ENCODE peak calls at places on chromosomes 1 and 21, in six cellular contexts. D, J, Y, L, Q and H are unnamed samples.

GRCh38 chr21:43818685-43819084 is 29.3 kb downstream of the RRP1 start:
- DNase-seq in D (no peak), J (no peak), Y (no peak), L (no peak), Q (no peak), H (no peak)

GRCh38 chr1:228471762-228472398 is 15.3 kb upstream of the RNF187 start:
- DNase-seq in D (no peak), J (peak; percentile 45), Y (peak; percentile 53), L (no peak), Q (no peak), H (no peak)

GRCh38 chr21:36783612-36784383 is 84.9 kb downstream of the SIM2 start:
- DNase-seq in D (no peak), J (peak; percentile 12), Y (no peak), L (no peak), Q (no peak), H (no peak)

GRCh38 chr1:17635811-17636210 is 96.3 kb downstream of the ARHGEF10L start:
- DNase-seq in D (no peak), J (no peak), Y (no peak), L (no peak), Q (no peak), H (no peak)

GRCh38 chr1:43349594-43350306 is 9.0 kb upstream of the CDC20 start:
- DNase-seq in D (no peak), J (no peak), Y (no peak), L (no peak), Q (no peak), H (no peak)

GRCh38 chr1:29227511-29227910 is 3.2 kb downstream of the MECR start:
- DNase-seq in D (no peak), J (no peak), Y (no peak), L (no peak), Q (no peak), H (no peak)

GRCh38 chr21:22083899-22084298 is 1085.7 kb downstream of the NCAM2 start:
- DNase-seq in D (no peak), J (no peak), Y (no peak), L (no peak), Q (no peak), H (no peak)

GRCh38 chr1:27889506-27889905 is 17.2 kb downstream of the THEMIS2 start:
- DNase-seq in D (no peak), J (no peak), Y (no peak), L (no peak), Q (no peak), H (no peak)

GRCh38 chr1:15261155-15262002 is 14.4 kb downstream of the FHAD1 start:
- DNase-seq in D (no peak), J (peak; percentile 68), Y (no peak), L (no peak), Q (no peak), H (no peak)

GRCh38 chr1:228964178-228964819 is 229.0 kb downstream of the RHOU start:
- DNase-seq in D (no peak), J (peak; percentile 88), Y (no peak), L (no peak), Q (no peak), H (no peak)

GRCh38 chr21:39313042-39313456 is 383 bp downstream of the BRWD1 start:
- DNase-seq in D (no peak), J (no peak), Y (peak; percentile 58), L (peak; percentile 23), Q (no peak), H (peak; percentile 15)

GRCh38 chr1:223074427-223074826 is 68.6 kb downstream of the TLR5 start:
- DNase-seq in D (no peak), J (no peak), Y (no peak), L (no peak), Q (no peak), H (no peak)

GRCh38 chr1:202858306-202858705 is 30.6 kb downstream of the RABIF start:
- DNase-seq in D (no peak), J (no peak), Y (no peak), L (no peak), Q (no peak), H (no peak)
- TF ChIP-seq TAF1 in D (no peak), J (no peak), Y (no peak), L (no peak), Q (no peak), H (no peak)

DNA sequence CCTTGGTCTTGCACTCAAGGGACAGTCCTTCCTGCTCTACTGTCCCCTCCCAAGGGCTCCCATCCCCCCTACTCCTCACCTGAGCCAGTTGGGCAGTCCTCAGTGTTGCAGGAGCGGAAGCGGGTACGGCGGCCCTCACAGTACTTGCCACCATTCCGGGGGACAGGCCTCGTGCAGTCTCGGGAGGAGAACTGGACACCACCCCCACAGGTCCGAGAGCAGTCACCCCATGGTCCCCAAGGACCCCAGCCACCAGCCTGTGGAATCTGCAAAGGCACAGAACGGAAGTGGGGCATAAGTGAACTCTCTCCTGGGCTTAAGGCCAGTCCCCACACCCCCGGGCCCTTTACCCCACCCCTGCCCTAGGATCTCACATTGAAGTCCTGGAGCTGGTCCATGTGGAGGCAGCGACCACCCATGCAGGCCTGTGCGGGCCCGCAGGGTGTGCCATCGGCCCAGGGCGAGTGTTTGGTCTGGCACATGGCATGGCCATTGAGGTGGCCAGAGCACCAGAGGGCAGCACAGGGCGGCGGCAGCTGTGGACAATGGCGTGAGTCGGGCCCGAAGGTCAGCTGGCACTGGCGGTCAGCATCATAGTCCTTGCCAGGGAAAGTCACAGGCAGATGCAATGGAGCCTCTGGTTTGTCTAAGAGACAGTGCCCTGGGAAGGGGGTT is 5.2 kb downstream of the ADAMTS4 start:
- DNase-seq in D (no peak), J (no peak), Y (no peak), L (no peak), Q (no peak), H (no peak)
- TF ChIP-seq TAF1 in D (no peak), J (no peak), Y (no peak), L (no peak), Q (no peak), H (no peak)

GRCh38 chr21:44996096-44996495 is 56.3 kb downstream of the SLX9 start:
- DNase-seq in D (no peak), J (no peak), Y (no peak), L (no peak), Q (no peak), H (no peak)
- TF ChIP-seq TAF1 in D (no peak), J (no peak), Y (no peak), L (no peak), Q (no peak), H (no peak)

GRCh38 chr1:226627050-226627755 is 78.6 kb downstream of the STUM start:
- DNase-seq in D (no peak), J (no peak), Y (no peak), L (no peak), Q (no peak), H (no peak)

GRCh38 chr1:226625832-226626576 is 77.4 kb downstream of the STUM start:
- DNase-seq in D (no peak), J (no peak), Y (no peak), L (no peak), Q (no peak), H (no peak)

GRCh38 chr1:226625326-226625725 is 76.8 kb downstream of the STUM start:
- DNase-seq in D (no peak), J (no peak), Y (no peak), L (no peak), Q (no peak), H (no peak)

GRCh38 chr1:226627924-226628623 is 79.5 kb downstream of the STUM start:
- DNase-seq in D (no peak), J (no peak), Y (no peak), L (no peak), Q (no peak), H (no peak)

DNA sequence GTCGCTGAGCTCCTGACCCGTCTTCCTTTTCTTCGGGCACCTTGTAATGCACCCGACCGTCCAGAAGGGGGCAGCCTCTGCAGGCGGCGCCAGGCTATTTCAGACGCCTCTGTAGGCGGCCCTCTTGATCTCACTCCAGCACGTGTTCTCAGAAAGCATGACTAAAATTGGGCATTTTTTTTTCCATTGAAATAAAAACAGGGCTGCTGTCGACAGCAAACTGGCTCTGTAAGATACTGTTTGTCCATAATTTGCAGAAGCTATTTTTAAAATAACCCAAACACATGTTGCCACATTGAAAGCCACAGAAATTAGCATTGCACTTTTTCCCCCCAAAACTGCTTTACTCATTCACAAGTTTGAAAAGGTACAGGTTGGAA is 78.0 kb downstream of the STUM start:
- DNase-seq in D (peak; percentile 56), J (peak; percentile 27), Y (peak; percentile 80), L (peak; percentile 60), Q (peak; percentile 27), H (no peak)
- TF ChIP-seq TAF1 in D (no peak), J (no peak), Y (no peak), L (no peak), Q (no peak), H (no peak)

GRCh38 chr1:179929955-179930798 is 24.4 kb upstream of the CEP350 start:
- DNase-seq in D (no peak), J (peak; percentile 3), Y (no peak), L (no peak), Q (no peak), H (no peak)
- TF ChIP-seq TAF1 in D (no peak), J (no peak), Y (no peak), L (no peak), Q (no peak), H (no peak)

GRCh38 chr21:46461909-46462308 is 3.2 kb downstream of the DIP2A start:
- DNase-seq in D (no peak), J (no peak), Y (no peak), L (no peak), Q (no peak), H (no peak)
- TF ChIP-seq TAF1 in D (no peak), J (no peak), Y (no peak), L (no peak), Q (no peak), H (no peak)

GRCh38 chr1:161954050-161954449 is 69.6 kb downstream of the OLFML2B start:
- DNase-seq in D (no peak), J (no peak), Y (no peak), L (no peak), Q (no peak), H (no peak)

GRCh38 chr1:161954466-161954865 is 69.2 kb downstream of the OLFML2B start:
- DNase-seq in D (no peak), J (no peak), Y (no peak), L (no peak), Q (no peak), H (no peak)

GRCh38 chr1:161962094-161962887 is 61.4 kb downstream of the OLFML2B start:
- DNase-seq in D (no peak), J (no peak), Y (no peak), L (no peak), Q (peak; percentile 70), H (peak; percentile 41)

GRCh38 chr1:161956097-161956496 is 67.6 kb downstream of the OLFML2B start:
- DNase-seq in D (no peak), J (no peak), Y (no peak), L (no peak), Q (no peak), H (no peak)

DNA sequence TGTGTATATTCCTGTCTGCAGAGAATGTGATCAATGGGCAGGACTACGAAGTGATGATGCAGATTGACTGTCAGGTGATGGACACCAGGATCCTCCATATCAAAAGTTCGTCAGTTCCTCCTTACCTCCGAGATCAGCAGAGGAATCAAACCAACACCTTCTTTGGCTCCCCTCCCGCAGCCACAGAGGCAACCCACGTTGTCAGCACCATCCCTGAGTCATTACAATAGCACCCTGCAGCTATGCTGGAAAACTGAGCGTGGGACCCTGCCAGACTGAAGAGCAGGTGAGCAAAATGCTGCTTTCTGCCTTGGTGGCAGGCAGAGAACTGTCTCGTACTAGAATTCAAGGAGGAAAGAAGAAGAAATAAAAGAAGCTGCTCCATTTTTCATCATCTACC is 65.2 kb downstream of the OLFML2B start:
- DNase-seq in D (no peak), J (no peak), Y (no peak), L (no peak), Q (no peak), H (no peak)
- TF ChIP-seq TAF1 in D (no peak), J (no peak), Y (no peak), L (no peak), Q (no peak), H (no peak)